ENCODE peak calls at places on chromosomes 2 and 18, in four cellular contexts. T, Y, F and I are unnamed samples.

GRCh38 chr2:52340185-52340584 is 1308.3 kb upstream of the NRXN1 start:
- DNase-seq in T (no peak), Y (peak), F (no peak), I (no peak)

GRCh38 chr2:38261569-38262513 is 115.2 kb downstream of the ATL2 start:
- DNase-seq in T (no peak), Y (no peak), F (no peak), I (no peak)

GRCh38 chr2:30684546-30684945 is 122.7 kb downstream of the CAPN13 start:
- DNase-seq in T (no peak), Y (no peak), F (no peak), I (no peak)

GRCh38 chr18:79802298-79802697 is 4.6 kb downstream of the KCNG2 start:
- DNase-seq in T (no peak), Y (no peak), F (no peak), I (no peak)

GRCh38 chr2:230668939-230669303 is 43.7 kb upstream of the CAB39 start:
- DNase-seq in T (no peak), Y (no peak), F (no peak), I (no peak)

GRCh38 chr2:233476083-233476410 is 90.5 kb downstream of the USP40 start:
- DNase-seq in T (peak), Y (no peak), F (no peak), I (no peak)

GRCh38 chr2:97995026-97995733 is 568 bp downstream of the TMEM131 start:
- DNase-seq in T (peak), Y (peak), F (peak), I (no peak)

GRCh38 chr2:232363784-232364615 is 14.6 kb upstream of the ALPP start:
- DNase-seq in T (no peak), Y (peak), F (peak), I (no peak)

GRCh38 chr18:26479686-26480079 is 68.7 kb downstream of the KCTD1 start:
- DNase-seq in T (no peak), Y (no peak), F (no peak), I (peak)

GRCh38 chr18:79740741-79741700 is 56.7 kb upstream of the KCNG2 start:
- DNase-seq in T (no peak), Y (peak), F (no peak), I (no peak)

GRCh38 chr2:146108993-146109392 is 1589.1 kb upstream of the ZEB2 start:
- DNase-seq in T (no peak), Y (peak), F (no peak), I (no peak)

GRCh38 chr2:238904716-238905115 is 56.8 kb downstream of the TWIST2 start:
- DNase-seq in T (no peak), Y (no peak), F (no peak), I (no peak)

GRCh38 chr2:182482511-182482910 is 55.7 kb upstream of the PDE1A start:
- DNase-seq in T (no peak), Y (no peak), F (no peak), I (no peak)

GRCh38 chr2:149112713-149113112 is 74.2 kb downstream of the LYPD6B start:
- DNase-seq in T (no peak), Y (no peak), F (no peak), I (no peak)

GRCh38 chr18:711693-712400 is 583 bp downstream of the ENOSF1 start:
- DNase-seq in T (peak), Y (peak), F (peak), I (peak)
- H3K4me3 ChIP-seq in T (peak), Y (peak), F (peak), I (peak)

DNA sequence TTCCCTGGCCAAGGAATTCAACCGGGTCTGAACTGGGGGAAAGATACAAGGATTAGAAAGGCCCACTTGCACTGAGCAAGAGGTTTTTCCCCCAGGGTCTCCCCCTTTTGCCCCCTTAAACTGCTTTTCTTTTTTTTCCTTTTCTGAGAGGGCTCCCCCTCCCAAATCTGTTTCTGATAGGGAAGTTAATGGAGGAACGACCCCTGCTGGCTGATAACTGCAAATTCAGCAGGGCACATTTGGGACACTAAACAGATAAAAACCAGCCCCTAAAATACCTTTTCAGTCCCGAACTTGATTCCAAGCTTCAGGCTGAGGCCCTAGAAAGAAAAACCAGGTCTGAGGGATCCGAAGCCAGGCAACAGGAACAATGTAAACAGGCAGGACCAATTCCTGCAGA is 1012.4 kb upstream of the CRIM1 start:
- DNase-seq in T (no peak), Y (no peak), F (no peak), I (no peak)
- TF ChIP-seq CTCF in T (no peak), Y (no peak), F (peak), I (peak)

DNA sequence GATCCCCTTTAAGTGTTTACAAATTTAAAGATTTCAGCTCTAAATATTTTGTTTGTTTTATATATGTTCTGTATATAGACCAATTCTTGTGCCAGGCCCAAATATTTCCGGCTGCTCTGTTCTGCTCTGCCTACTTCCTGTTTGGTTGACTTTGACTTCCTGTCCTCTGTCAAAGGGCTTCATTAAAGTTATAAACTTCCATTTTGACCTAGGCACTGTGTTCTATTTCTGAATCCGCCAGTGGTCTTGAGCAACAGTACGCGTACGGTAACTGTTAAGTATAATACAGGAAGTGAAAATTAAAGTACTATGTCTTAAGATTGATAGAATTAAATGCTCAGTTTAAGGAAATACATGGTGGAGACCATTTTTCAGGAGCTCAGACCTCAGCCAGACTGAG is 13.5 kb upstream of the REL start:
- DNase-seq in T (no peak), Y (no peak), F (peak), I (no peak)
- H3K4me3 ChIP-seq in T (no peak), Y (no peak), F (no peak), I (no peak)

DNA sequence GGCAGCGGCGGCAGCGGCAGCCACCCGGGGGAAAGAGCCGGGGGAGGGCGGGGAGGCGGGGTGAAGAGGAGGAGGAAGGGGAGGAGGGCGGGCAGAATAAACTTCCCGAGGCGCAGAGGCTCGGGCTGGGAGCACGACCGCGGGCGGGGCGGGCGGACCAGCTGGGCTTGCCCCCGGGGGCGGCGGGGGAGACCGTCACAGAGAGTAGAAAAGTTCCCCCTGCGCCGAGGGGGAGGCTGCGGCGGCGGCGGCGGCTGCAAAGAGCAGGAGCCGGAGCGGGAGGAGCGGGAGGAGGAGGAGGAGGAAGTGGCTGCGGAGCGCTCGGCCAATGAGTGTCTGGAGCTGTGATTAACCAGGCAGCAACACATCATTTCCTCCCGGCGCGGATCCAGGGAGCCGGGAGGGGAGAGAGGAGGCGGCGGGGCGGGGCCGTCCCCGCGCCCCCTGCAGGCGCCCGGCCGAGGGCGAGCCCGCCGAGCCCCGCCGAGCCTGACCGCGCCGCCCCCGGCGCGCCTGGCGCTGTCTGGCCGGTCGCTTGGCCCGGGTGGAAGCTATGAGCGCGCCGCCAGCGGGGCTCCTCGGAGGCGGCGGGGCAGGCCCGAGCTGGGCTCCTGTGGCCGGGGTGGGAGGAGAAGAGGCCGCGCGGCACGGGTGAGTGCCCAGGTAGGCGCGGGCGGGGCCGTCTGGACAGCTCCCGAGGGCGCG is at the start of gene ACVR1:
- DNase-seq in T (peak), Y (peak), F (peak), I (no peak)
- TF ChIP-seq CTCF in T (no peak), Y (peak), F (peak), I (no peak)